ENCODE peak calls at places on chromosomes 16 and 17, in six cellular contexts. One of them, this sample, is unnamed.

GRCh38 chr16:87626401-87626800 is 24.1 kb downstream of the JPH3 start:
- DNase-seq in colonic mucosa: no peak
- DNase-seq in left ventricle myocardium inferior: no peak
- DNase-seq in breast epithelium: no peak
- DNase-seq in naive thymus-derived CD4-positive, alpha-beta T cell: no peak
- DNase-seq in hepatocyte: no peak
- DNase-seq in this sample: no peak

GRCh38 chr17:38893612-38894011 is 23.8 kb downstream of the LASP1 start:
- DNase-seq in colonic mucosa: no peak
- DNase-seq in left ventricle myocardium inferior: peak; percentile 56
- DNase-seq in breast epithelium: no peak
- DNase-seq in naive thymus-derived CD4-positive, alpha-beta T cell: no peak
- DNase-seq in hepatocyte: no peak
- DNase-seq in this sample: no peak

GRCh38 chr17:32757963-32758362 is 119.0 kb downstream of the MYO1D start:
- DNase-seq in colonic mucosa: no peak
- DNase-seq in left ventricle myocardium inferior: no peak
- DNase-seq in breast epithelium: no peak
- DNase-seq in naive thymus-derived CD4-positive, alpha-beta T cell: no peak
- DNase-seq in hepatocyte: no peak
- DNase-seq in this sample: no peak

GRCh38 chr16:85228463-85228862 is 116.2 kb upstream of the CIBAR2 start:
- DNase-seq in colonic mucosa: no peak
- DNase-seq in left ventricle myocardium inferior: no peak
- DNase-seq in breast epithelium: no peak
- DNase-seq in naive thymus-derived CD4-positive, alpha-beta T cell: no peak
- DNase-seq in hepatocyte: no peak
- DNase-seq in this sample: no peak

GRCh38 chr16:74709477-74709877 is 8.8 kb upstream of the MLKL start:
- DNase-seq in colonic mucosa: peak; percentile 87
- DNase-seq in left ventricle myocardium inferior: peak; percentile 68
- DNase-seq in breast epithelium: peak; percentile 69
- DNase-seq in naive thymus-derived CD4-positive, alpha-beta T cell: peak; percentile 80
- DNase-seq in hepatocyte: peak; percentile 90
- DNase-seq in this sample: peak; percentile 89

GRCh38 chr16:25007284-25007984 is 7.7 kb downstream of the ARHGAP17 start:
- DNase-seq in colonic mucosa: no peak
- DNase-seq in left ventricle myocardium inferior: no peak
- DNase-seq in breast epithelium: no peak
- DNase-seq in naive thymus-derived CD4-positive, alpha-beta T cell: no peak
- DNase-seq in hepatocyte: no peak
- DNase-seq in this sample: peak; percentile 22

GRCh38 chr16:53083123-53083522 is 28.3 kb downstream of the CHD9 start:
- DNase-seq in colonic mucosa: no peak
- DNase-seq in left ventricle myocardium inferior: no peak
- DNase-seq in breast epithelium: no peak
- DNase-seq in naive thymus-derived CD4-positive, alpha-beta T cell: no peak
- DNase-seq in hepatocyte: no peak
- DNase-seq in this sample: no peak

GRCh38 chr17:6555331-6556120 is 829 bp downstream of the PITPNM3 start:
- DNase-seq in colonic mucosa: peak; percentile 73
- DNase-seq in left ventricle myocardium inferior: no peak
- DNase-seq in breast epithelium: no peak
- DNase-seq in naive thymus-derived CD4-positive, alpha-beta T cell: no peak
- DNase-seq in hepatocyte: peak; percentile 50
- DNase-seq in this sample: peak; percentile 65

GRCh38 chr17:10968007-10968406 is 130.1 kb upstream of the PIRT start:
- DNase-seq in colonic mucosa: no peak
- DNase-seq in left ventricle myocardium inferior: no peak
- DNase-seq in breast epithelium: no peak
- DNase-seq in naive thymus-derived CD4-positive, alpha-beta T cell: no peak
- DNase-seq in hepatocyte: no peak
- DNase-seq in this sample: no peak

GRCh38 chr17:54944796-54945195 is 23.7 kb downstream of the COX11 start:
- DNase-seq in colonic mucosa: no peak
- DNase-seq in left ventricle myocardium inferior: no peak
- DNase-seq in breast epithelium: no peak
- DNase-seq in naive thymus-derived CD4-positive, alpha-beta T cell: no peak
- DNase-seq in hepatocyte: no peak
- DNase-seq in this sample: no peak

GRCh38 chr17:41910701-41911391 is 7.9 kb downstream of the ACLY start:
- DNase-seq in colonic mucosa: no peak
- DNase-seq in left ventricle myocardium inferior: no peak
- DNase-seq in breast epithelium: no peak
- DNase-seq in naive thymus-derived CD4-positive, alpha-beta T cell: no peak
- DNase-seq in hepatocyte: no peak
- DNase-seq in this sample: no peak

GRCh38 chr16:10885246-10885645 is 8.2 kb downstream of the CIITA start:
- DNase-seq in colonic mucosa: no peak
- DNase-seq in left ventricle myocardium inferior: no peak
- DNase-seq in breast epithelium: no peak
- DNase-seq in naive thymus-derived CD4-positive, alpha-beta T cell: no peak
- DNase-seq in hepatocyte: no peak
- DNase-seq in this sample: no peak

GRCh38 chr17:37447641-37448040 is 41.0 kb downstream of the TADA2A start:
- DNase-seq in colonic mucosa: no peak
- DNase-seq in left ventricle myocardium inferior: no peak
- DNase-seq in breast epithelium: no peak
- DNase-seq in naive thymus-derived CD4-positive, alpha-beta T cell: no peak
- DNase-seq in hepatocyte: no peak
- DNase-seq in this sample: no peak

GRCh38 chr16:17921357-17921978 is 415.1 kb downstream of the NPIPA8 start:
- DNase-seq in colonic mucosa: peak; percentile 72
- DNase-seq in left ventricle myocardium inferior: no peak
- DNase-seq in breast epithelium: no peak
- DNase-seq in naive thymus-derived CD4-positive, alpha-beta T cell: peak; percentile 21
- DNase-seq in hepatocyte: peak; percentile 11
- DNase-seq in this sample: peak; percentile 71

GRCh38 chr17:13462161-13462560 is 139.6 kb downstream of the HS3ST3A1 start:
- DNase-seq in colonic mucosa: no peak
- DNase-seq in left ventricle myocardium inferior: no peak
- DNase-seq in breast epithelium: no peak
- DNase-seq in naive thymus-derived CD4-positive, alpha-beta T cell: no peak
- DNase-seq in hepatocyte: no peak
- DNase-seq in this sample: no peak
- H3K27ac ChIP-seq in colonic mucosa: no peak overlapping the region
- H3K27ac ChIP-seq in left ventricle myocardium inferior: no peak overlapping the region
- H3K27ac ChIP-seq in breast epithelium: no peak overlapping the region
- H3K27ac ChIP-seq in naive thymus-derived CD4-positive, alpha-beta T cell: no peak overlapping the region
- H3K27ac ChIP-seq in hepatocyte: no peak overlapping the region
- H3K27ac ChIP-seq in this sample: no peak overlapping the region

GRCh38 chr17:82497483-82498405 is 21.8 kb upstream of the FOXK2 start:
- DNase-seq in colonic mucosa: peak; percentile 39
- DNase-seq in left ventricle myocardium inferior: no peak
- DNase-seq in breast epithelium: no peak
- DNase-seq in naive thymus-derived CD4-positive, alpha-beta T cell: peak; percentile 55
- DNase-seq in hepatocyte: peak; percentile 35
- DNase-seq in this sample: peak; percentile 42

GRCh38 chr17:82496529-82497434 is 22.8 kb upstream of the FOXK2 start:
- DNase-seq in colonic mucosa: peak; percentile 99
- DNase-seq in left ventricle myocardium inferior: peak; percentile 98
- DNase-seq in breast epithelium: peak; percentile 93
- DNase-seq in naive thymus-derived CD4-positive, alpha-beta T cell: peak; percentile 86
- DNase-seq in hepatocyte: peak; percentile 99
- DNase-seq in this sample: peak; percentile 97

GRCh38 chr17:82493517-82493840 is 26.1 kb upstream of the FOXK2 start:
- DNase-seq in colonic mucosa: no peak
- DNase-seq in left ventricle myocardium inferior: no peak
- DNase-seq in breast epithelium: no peak
- DNase-seq in naive thymus-derived CD4-positive, alpha-beta T cell: no peak
- DNase-seq in hepatocyte: no peak
- DNase-seq in this sample: no peak

GRCh38 chr17:82494236-82495055 is 25.1 kb upstream of the FOXK2 start:
- DNase-seq in colonic mucosa: peak; percentile 93
- DNase-seq in left ventricle myocardium inferior: peak; percentile 81
- DNase-seq in breast epithelium: peak; percentile 81
- DNase-seq in naive thymus-derived CD4-positive, alpha-beta T cell: peak; percentile 84
- DNase-seq in hepatocyte: peak; percentile 90
- DNase-seq in this sample: peak; percentile 95

DNA sequence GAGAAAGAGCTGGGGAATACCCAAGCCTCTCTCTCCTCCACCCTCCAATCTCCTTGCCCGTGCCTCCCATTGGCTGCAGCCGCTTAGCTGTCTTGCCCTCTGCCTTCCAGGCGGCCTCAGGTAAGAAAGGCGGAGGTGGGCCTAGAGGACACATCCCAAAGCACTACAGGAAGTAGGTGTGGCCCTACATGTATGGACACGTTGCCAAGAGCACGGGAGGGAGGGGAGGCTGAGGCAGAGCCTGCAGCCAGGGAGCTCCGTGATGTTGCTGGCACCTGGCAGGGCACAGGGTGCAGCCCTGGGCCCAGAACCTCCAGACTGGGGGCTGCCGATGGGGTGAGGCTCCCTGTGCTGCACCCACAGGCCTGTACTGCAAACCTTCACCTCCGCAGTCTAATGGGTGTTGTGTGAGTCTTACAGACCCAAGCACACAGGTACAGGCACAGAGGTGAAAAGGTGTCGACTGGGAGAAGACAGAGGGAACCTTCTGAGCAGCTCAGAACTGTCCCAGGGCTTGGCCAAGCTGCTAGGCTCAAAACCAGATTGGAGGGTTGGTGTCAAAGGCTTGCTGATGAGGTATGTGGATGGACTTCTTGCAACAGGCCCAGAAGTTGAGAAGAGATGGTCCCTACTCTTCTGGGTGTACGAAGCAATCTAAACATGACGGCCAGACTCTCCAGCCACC is 23.5 kb upstream of the FOXK2 start:
- DNase-seq in colonic mucosa: peak; percentile 78
- DNase-seq in left ventricle myocardium inferior: no peak
- DNase-seq in breast epithelium: no peak
- DNase-seq in naive thymus-derived CD4-positive, alpha-beta T cell: no peak
- DNase-seq in hepatocyte: no peak
- DNase-seq in this sample: no peak
- H3K36me3 ChIP-seq in colonic mucosa: no peaks in the 10 kb centered on the region
- H3K36me3 ChIP-seq in left ventricle myocardium inferior: no peaks in the 10 kb centered on the region
- H3K36me3 ChIP-seq in breast epithelium: no peaks in the 10 kb centered on the region
- H3K36me3 ChIP-seq in naive thymus-derived CD4-positive, alpha-beta T cell: no peaks in the 10 kb centered on the region
- H3K36me3 ChIP-seq in hepatocyte: no peaks in the 10 kb centered on the region
- H3K36me3 ChIP-seq in this sample: no peaks in the 10 kb centered on the region

DNA sequence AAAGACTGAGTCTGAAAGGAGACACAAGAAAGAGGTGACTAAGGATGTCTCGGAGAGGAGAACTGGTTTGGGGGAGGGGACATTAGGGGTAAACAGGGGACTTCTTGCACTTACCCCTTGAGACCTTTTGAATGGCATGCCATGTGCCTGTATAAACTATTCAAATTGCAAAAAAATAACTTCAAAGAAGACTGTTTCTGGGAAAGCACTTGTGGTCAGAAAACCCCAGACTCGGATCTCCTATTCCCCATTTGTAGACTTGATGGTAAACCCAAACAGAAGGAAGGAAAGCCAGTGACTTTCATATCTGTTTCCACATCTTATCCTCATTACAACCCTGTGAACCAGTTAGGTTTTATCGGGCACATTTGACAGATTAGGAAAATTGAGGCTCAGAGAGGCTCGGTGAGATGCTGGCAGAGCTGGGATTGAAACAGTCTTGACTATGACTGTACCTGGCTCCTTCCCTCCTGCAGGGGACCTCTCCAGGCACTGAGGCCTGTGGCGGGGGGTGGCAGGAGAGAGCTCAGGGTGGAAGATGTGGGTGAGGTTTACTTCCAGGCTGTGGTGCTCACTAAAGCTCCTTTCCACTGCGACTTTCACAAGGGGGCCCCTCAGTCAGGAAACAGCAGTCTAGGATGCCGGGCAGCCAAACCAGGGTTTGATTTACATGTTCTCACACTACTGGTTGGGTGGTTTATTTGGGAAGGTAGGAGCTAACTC is 30.5 kb upstream of the PLCG2 start:
- DNase-seq in colonic mucosa: no peak
- DNase-seq in left ventricle myocardium inferior: no peak
- DNase-seq in breast epithelium: no peak
- DNase-seq in naive thymus-derived CD4-positive, alpha-beta T cell: no peak
- DNase-seq in hepatocyte: no peak
- DNase-seq in this sample: peak; percentile 41
- H3K27ac ChIP-seq in colonic mucosa: no peak overlapping the region
- H3K27ac ChIP-seq in left ventricle myocardium inferior: no peak overlapping the region
- H3K27ac ChIP-seq in breast epithelium: no peak overlapping the region
- H3K27ac ChIP-seq in naive thymus-derived CD4-positive, alpha-beta T cell: no peak overlapping the region
- H3K27ac ChIP-seq in hepatocyte: no peak overlapping the region
- H3K27ac ChIP-seq in this sample: no peak overlapping the region

DNA sequence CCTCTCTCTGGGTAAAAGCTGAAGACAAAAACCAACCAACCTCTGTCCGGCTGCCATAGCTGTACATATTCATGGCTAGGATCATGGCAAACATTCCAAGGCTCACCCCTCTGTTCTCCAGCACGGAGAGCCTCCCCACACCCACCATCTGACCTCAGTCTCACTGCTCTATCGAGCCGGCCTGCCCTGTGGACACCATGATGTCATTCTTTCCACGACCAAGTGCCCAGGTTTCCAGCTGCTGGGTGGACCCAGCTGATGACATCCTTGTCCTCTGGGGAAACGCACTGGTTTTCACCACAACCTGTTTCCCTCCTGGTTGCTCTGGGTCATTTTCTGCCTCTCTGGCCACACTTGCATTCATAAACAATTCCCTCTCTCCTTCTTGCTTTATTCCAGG is 67.7 kb downstream of the NDEL1 start:
- DNase-seq in colonic mucosa: no peak
- DNase-seq in left ventricle myocardium inferior: peak; percentile 37
- DNase-seq in breast epithelium: no peak
- DNase-seq in naive thymus-derived CD4-positive, alpha-beta T cell: no peak
- DNase-seq in hepatocyte: no peak
- DNase-seq in this sample: no peak
- H3K36me3 ChIP-seq in colonic mucosa: no peaks in the 10 kb centered on the region
- H3K36me3 ChIP-seq in left ventricle myocardium inferior: peaks cover 65% of the 10 kb centered on the region
- H3K36me3 ChIP-seq in breast epithelium: no peaks in the 10 kb centered on the region
- H3K36me3 ChIP-seq in naive thymus-derived CD4-positive, alpha-beta T cell: peaks cover 3% of the 10 kb centered on the region
- H3K36me3 ChIP-seq in hepatocyte: no peaks in the 10 kb centered on the region
- H3K36me3 ChIP-seq in this sample: no peaks in the 10 kb centered on the region

GRCh38 chr17:44376779-44377178 is 12.7 kb downstream of the ITGA2B start:
- DNase-seq in colonic mucosa: no peak
- DNase-seq in left ventricle myocardium inferior: no peak
- DNase-seq in breast epithelium: no peak
- DNase-seq in naive thymus-derived CD4-positive, alpha-beta T cell: no peak
- DNase-seq in hepatocyte: no peak
- DNase-seq in this sample: no peak

GRCh38 chr17:44374306-44375195 is 10.9 kb upstream of the FAM171A2 start:
- DNase-seq in colonic mucosa: peak; percentile 45
- DNase-seq in left ventricle myocardium inferior: no peak
- DNase-seq in breast epithelium: no peak
- DNase-seq in naive thymus-derived CD4-positive, alpha-beta T cell: no peak
- DNase-seq in hepatocyte: peak; percentile 64
- DNase-seq in this sample: no peak

GRCh38 chr17:44378171-44378705 is 11.2 kb downstream of the ITGA2B start:
- DNase-seq in colonic mucosa: no peak
- DNase-seq in left ventricle myocardium inferior: no peak
- DNase-seq in breast epithelium: no peak
- DNase-seq in naive thymus-derived CD4-positive, alpha-beta T cell: no peak
- DNase-seq in hepatocyte: no peak
- DNase-seq in this sample: no peak

GRCh38 chr17:44376124-44376523 is 12.5 kb upstream of the FAM171A2 start:
- DNase-seq in colonic mucosa: no peak
- DNase-seq in left ventricle myocardium inferior: peak; percentile 56
- DNase-seq in breast epithelium: no peak
- DNase-seq in naive thymus-derived CD4-positive, alpha-beta T cell: no peak
- DNase-seq in hepatocyte: no peak
- DNase-seq in this sample: no peak

GRCh38 chr17:44375196-44376017 is 11.8 kb upstream of the FAM171A2 start:
- DNase-seq in colonic mucosa: no peak
- DNase-seq in left ventricle myocardium inferior: no peak
- DNase-seq in breast epithelium: no peak
- DNase-seq in naive thymus-derived CD4-positive, alpha-beta T cell: no peak
- DNase-seq in hepatocyte: no peak
- DNase-seq in this sample: no peak
- H3K27ac ChIP-seq in colonic mucosa: no peak overlapping the region
- H3K27ac ChIP-seq in left ventricle myocardium inferior: no peak overlapping the region
- H3K27ac ChIP-seq in breast epithelium: no peak overlapping the region
- H3K27ac ChIP-seq in naive thymus-derived CD4-positive, alpha-beta T cell: no peak overlapping the region
- H3K27ac ChIP-seq in hepatocyte: no peak overlapping the region
- H3K27ac ChIP-seq in this sample: no peak overlapping the region

This sample was measured in Peyer's patch.